ENCODE peak calls at places on chromosomes 16 and 17, in four cellular contexts. N is dermis blood vessel endothelial cell; C is stimulated activated CD4-positive, alpha-beta T cell treated with anti-CD3 and anti-CD28 coated beads, Interleukin-1b, Interleukin-23, amount 100 ng/mL, for 24 hours; T is effector memory CD8-positive, alpha-beta T cell. Y is an unnamed sample.

GRCh38 chr16:3495166-3495565 is at the start of gene C16orf90:
- DNase-seq in N (no peak), T (no peak), C (no peak), Y (no peak)

GRCh38 chr16:70380205-70380918 is 33.7 kb downstream of the DDX19A start:
- DNase-seq in C (peak), T (peak), N (peak), Y (no peak)

GRCh38 chr16:4433228-4433627 is 7.6 kb downstream of the DNAJA3 start:
- DNase-seq in T (no peak), C (no peak), N (no peak), Y (no peak)

GRCh38 chr17:49108318-49108717 is 24.3 kb upstream of the B4GALNT2 start:
- DNase-seq in C (no peak), N (peak), T (no peak), Y (no peak)

GRCh38 chr17:45975640-45976295 is 23.3 kb upstream of the STH start:
- DNase-seq in C (no peak), N (no peak), T (no peak), Y (no peak)

GRCh38 chr16:83715217-83715920 is 92.4 kb upstream of the HSBP1 start:
- DNase-seq in T (no peak), C (no peak), N (peak), Y (no peak)

GRCh38 chr16:80540516-80541305 is at the start of gene DYNLRB2:
- DNase-seq in N (peak), C (peak), T (peak), Y (peak)

GRCh38 chr17:47816947-47817346 is 4.6 kb downstream of the OSBPL7 start:
- DNase-seq in N (no peak), T (no peak), C (no peak), Y (no peak)

GRCh38 chr17:39699818-39700147 is at the start of gene ERBB2:
- DNase-seq in C (no peak), T (no peak), N (peak), Y (no peak)

GRCh38 chr17:62802531-62803205 is 5.4 kb downstream of the MARCHF10 start:
- DNase-seq in T (no peak), C (no peak), N (no peak), Y (no peak)

GRCh38 chr17:16443390-16444257 is 28.3 kb downstream of the TRPV2 start:
- DNase-seq in N (no peak), C (no peak), T (no peak), Y (no peak)

GRCh38 chr17:64063088-64063487 is 42.7 kb upstream of the ICAM2 start:
- DNase-seq in N (no peak), C (no peak), T (no peak), Y (no peak)

GRCh38 chr16:89815639-89816348 is 653 bp downstream of the FANCA start:
- DNase-seq in N (peak), T (no peak), C (no peak), Y (no peak)

GRCh38 chr16:82995927-82996441 is 369.2 kb downstream of the CDH13 start:
- DNase-seq in C (no peak), N (peak), T (no peak), Y (no peak)

GRCh38 chr17:48504953-48505352 is 25.9 kb downstream of the HOXB1 start:
- DNase-seq in T (no peak), C (no peak), N (no peak), Y (no peak)

GRCh38 chr17:19339341-19339815 is 23.1 kb downstream of the B9D1 start:
- DNase-seq in C (no peak), T (no peak), N (no peak), Y (no peak)

GRCh38 chr16:80996688-80997138 is 10.0 kb downstream of the CMC2 start:
- DNase-seq in T (no peak), C (no peak), N (no peak), Y (no peak)

GRCh38 chr17:62307196-62307595 is 73.2 kb upstream of the EFCAB3 start:
- DNase-seq in N (no peak), C (no peak), T (no peak), Y (no peak)

GRCh38 chr17:39400547-39401411 is 647 bp downstream of the FBXL20 start:
- DNase-seq in T (peak), C (no peak), N (peak), Y (no peak)